ENCODE peak calls at places on chromosomes 3 and 15, in seven cellular contexts. B is stomach; F is Panc1; D is brain microvascular endothelial cell; C is GOT3; A is cardiac muscle cell; Q is activated CD8-positive, alpha-beta memory T cell treated with anti-CD3 and anti-CD28 coated beads, Interleukin-2, amount 50 U/mL, for 4 hours. L is an unnamed sample.
A peak's percentile ranks its signal among the peaks of the same experiment; 100 is the strongest.

GRCh38 chr3:127988770-127989518 is 63.3 kb upstream of the SEC61A1 start:
- DNase-seq in B (no peak), F (peak; percentile 15), D (no peak), C (no peak), A (no peak), Q (no peak), L (no peak)

GRCh38 chr3:52934626-52935530 is 37.5 kb upstream of the STIMATE start:
- DNase-seq in B (peak; percentile 33), F (peak; percentile 24), D (peak; percentile 60), C (no peak), A (peak; percentile 69), Q (peak; percentile 47), L (peak; percentile 37)

GRCh38 chr3:123318374-123318773 is 116.6 kb downstream of the SEC22A start:
- DNase-seq in B (no peak), F (no peak), D (no peak), C (no peak), A (no peak), Q (no peak), L (no peak)

GRCh38 chr3:153173758-153174516 is 11.9 kb downstream of the RAP2B start:
- DNase-seq in B (no peak), F (no peak), D (peak; percentile 60), C (no peak), A (peak; percentile 44), Q (no peak), L (no peak)

GRCh38 chr15:99016680-99017321 is 9.2 kb upstream of the PGPEP1L start:
- DNase-seq in B (no peak), F (peak; percentile 50), D (no peak), C (no peak), A (no peak), Q (no peak), L (peak; percentile 27)

GRCh38 chr3:9600597-9600996 is 47.0 kb upstream of the LHFPL4 start:
- DNase-seq in B (peak; percentile 74), F (no peak), D (no peak), C (no peak), A (peak; percentile 30), Q (no peak), L (peak; percentile 7)

GRCh38 chr3:13708301-13708700 is 159.4 kb downstream of the FBLN2 start:
- DNase-seq in B (no peak), F (no peak), D (no peak), C (no peak), A (no peak), Q (peak; percentile 10), L (no peak)

GRCh38 chr3:177135841-177136492 is 61.3 kb downstream of the TBL1XR1 start:
- DNase-seq in B (no peak), F (no peak), D (no peak), C (no peak), A (no peak), Q (no peak), L (no peak)

GRCh38 chr3:107524214-107525100 is 1.7 kb downstream of the BBX start:
- DNase-seq in B (peak; percentile 50), F (no peak), D (peak; percentile 48), C (no peak), A (peak; percentile 61), Q (peak; percentile 58), L (no peak)

GRCh38 chr3:119360736-119361462 is 66.7 kb downstream of the ARHGAP31 start:
- DNase-seq in B (no peak), F (no peak), D (no peak), C (no peak), A (no peak), Q (no peak), L (no peak)

GRCh38 chr15:72889545-72889944 is 106.0 kb upstream of the ADPGK start:
- DNase-seq in B (no peak), F (no peak), D (no peak), C (no peak), A (no peak), Q (no peak), L (no peak)

GRCh38 chr15:48759921-48760320 is 50.9 kb downstream of the CEP152 start:
- DNase-seq in B (no peak), F (no peak), D (no peak), C (no peak), A (no peak), Q (no peak), L (no peak)

GRCh38 chr3:42688016-42688415 is 2.7 kb downstream of the KLHL40 start:
- DNase-seq in B (no peak), F (no peak), D (no peak), C (no peak), A (no peak), Q (peak; percentile 13), L (no peak)

GRCh38 chr3:106261915-106262683 is 393.3 kb upstream of the CBLB start:
- DNase-seq in B (no peak), F (no peak), D (peak; percentile 29), C (no peak), A (peak; percentile 38), Q (no peak), L (no peak)

GRCh38 chr15:29815000-29815704 is 7.1 kb downstream of the TJP1 start:
- DNase-seq in B (no peak), F (no peak), D (peak; percentile 44), C (no peak), A (no peak), Q (no peak), L (peak; percentile 24)

GRCh38 chr3:113260980-113261920 is 49.9 kb downstream of the BOC start:
- DNase-seq in B (no peak), F (no peak), D (no peak), C (no peak), A (peak; percentile 15), Q (no peak), L (no peak)

GRCh38 chr3:179175358-179175757 is 27.2 kb downstream of the PIK3CA start:
- DNase-seq in B (no peak), F (no peak), D (no peak), C (no peak), A (no peak), Q (no peak), L (no peak)

GRCh38 chr15:61381501-61381900 is 152.4 kb upstream of the RORA start:
- DNase-seq in B (no peak), F (no peak), D (no peak), C (no peak), A (no peak), Q (no peak), L (no peak)

GRCh38 chr15:47685141-47685870 is 32.0 kb upstream of the SEMA6D start:
- DNase-seq in B (no peak), F (no peak), D (no peak), C (no peak), A (no peak), Q (no peak), L (no peak)

GRCh38 chr3:186121271-186121670 is 12.4 kb upstream of the ETV5 start:
- DNase-seq in B (no peak), F (no peak), D (no peak), C (no peak), A (no peak), Q (no peak), L (no peak)

GRCh38 chr3:18300916-18301315 is 124.2 kb downstream of the SATB1 start:
- DNase-seq in B (no peak), F (no peak), D (no peak), C (no peak), A (no peak), Q (no peak), L (no peak)

GRCh38 chr3:86845731-86846130 is 145.2 kb downstream of the VGLL3 start:
- DNase-seq in B (no peak), F (no peak), D (no peak), C (no peak), A (no peak), Q (no peak), L (no peak)

GRCh38 chr3:55481067-55481917 is 5.8 kb downstream of the WNT5A start:
- DNase-seq in B (no peak), F (no peak), D (peak; percentile 59), C (peak; percentile 50), A (peak; percentile 53), Q (no peak), L (no peak)

GRCh38 chr3:53850895-53851294 is 4.5 kb downstream of the IL17RB start:
- DNase-seq in B (peak; percentile 68), F (no peak), D (peak; percentile 6), C (no peak), A (peak; percentile 80), Q (no peak), L (no peak)

GRCh38 chr3:54374214-54374855 is 252.0 kb downstream of the CACNA2D3 start:
- DNase-seq in B (peak; percentile 55), F (no peak), D (no peak), C (no peak), A (peak; percentile 28), Q (no peak), L (no peak)

GRCh38 chr3:64612916-64613526 is 74.8 kb downstream of the ADAMTS9 start:
- DNase-seq in B (no peak), F (no peak), D (peak; percentile 3), C (no peak), A (peak; percentile 23), Q (no peak), L (no peak)

GRCh38 chr3:38575279-38575843 is 74.1 kb downstream of the SCN5A start:
- DNase-seq in B (peak; percentile 23), F (no peak), D (no peak), C (no peak), A (no peak), Q (no peak), L (no peak)

GRCh38 chr3:186141776-186142175 is 32.9 kb upstream of the ETV5 start:
- DNase-seq in B (no peak), F (no peak), D (no peak), C (no peak), A (no peak), Q (no peak), L (no peak)

GRCh38 chr3:77259701-77260100 is 219.8 kb downstream of the ROBO2 start:
- DNase-seq in B (no peak), F (no peak), D (no peak), C (no peak), A (no peak), Q (no peak), L (no peak)

GRCh38 chr3:183572935-183573334 is 17.4 kb upstream of the KLHL6 start:
- DNase-seq in B (no peak), F (no peak), D (no peak), C (no peak), A (no peak), Q (no peak), L (no peak)

GRCh38 chr3:178236555-178237277 is 299.5 kb upstream of the KCNMB2 start:
- DNase-seq in B (no peak), F (no peak), D (peak; percentile 51), C (no peak), A (peak; percentile 64), Q (no peak), L (no peak)